ENCODE peak calls at places on chromosomes 11 and 22, in eight cellular contexts. One of them, this sample, is unnamed.

GRCh38 chr11:65552413-65552951 is 5.7 kb downstream of the LTBP3 start:
- DNase-seq in neural progenitor cell: no peak
- DNase-seq in NB4: no peak
- DNase-seq in pancreas: no peak
- DNase-seq in IMR-90: no peak
- DNase-seq in fibroblast of the aortic adventitia: no peak
- DNase-seq in brain microvascular endothelial cell: no peak
- DNase-seq in mucosa of descending colon: no peak
- DNase-seq in this sample: no peak

GRCh38 chr11:118522571-118523072 is 4.7 kb upstream of the TTC36 start:
- DNase-seq in neural progenitor cell: peak
- DNase-seq in NB4: peak
- DNase-seq in pancreas: no peak
- DNase-seq in IMR-90: peak
- DNase-seq in fibroblast of the aortic adventitia: peak
- DNase-seq in brain microvascular endothelial cell: peak
- DNase-seq in mucosa of descending colon: no peak
- DNase-seq in this sample: peak

GRCh38 chr11:114162719-114163123 is 103.2 kb downstream of the ZBTB16 start:
- DNase-seq in neural progenitor cell: no peak
- DNase-seq in NB4: no peak
- DNase-seq in pancreas: peak
- DNase-seq in IMR-90: peak
- DNase-seq in fibroblast of the aortic adventitia: peak
- DNase-seq in brain microvascular endothelial cell: peak
- DNase-seq in mucosa of descending colon: peak
- DNase-seq in this sample: peak

GRCh38 chr11:116202922-116203321 is 569.9 kb downstream of the BUD13 start:
- DNase-seq in neural progenitor cell: no peak
- DNase-seq in NB4: no peak
- DNase-seq in pancreas: no peak
- DNase-seq in IMR-90: no peak
- DNase-seq in fibroblast of the aortic adventitia: no peak
- DNase-seq in brain microvascular endothelial cell: no peak
- DNase-seq in mucosa of descending colon: no peak
- DNase-seq in this sample: no peak

GRCh38 chr22:18078329-18079041 is 695 bp downstream of the PEX26 start:
- DNase-seq in neural progenitor cell: no peak
- DNase-seq in NB4: peak
- DNase-seq in pancreas: no peak
- DNase-seq in IMR-90: peak
- DNase-seq in fibroblast of the aortic adventitia: peak
- DNase-seq in brain microvascular endothelial cell: no peak
- DNase-seq in mucosa of descending colon: peak
- DNase-seq in this sample: peak

GRCh38 chr22:43014062-43014875 is 680 bp downstream of the PACSIN2 start:
- DNase-seq in neural progenitor cell: peak
- DNase-seq in NB4: peak
- DNase-seq in pancreas: peak
- DNase-seq in IMR-90: no peak
- DNase-seq in fibroblast of the aortic adventitia: peak
- DNase-seq in brain microvascular endothelial cell: no peak
- DNase-seq in mucosa of descending colon: peak
- DNase-seq in this sample: peak

GRCh38 chr11:125165111-125165663 is 636 bp downstream of the PKNOX2 start:
- DNase-seq in neural progenitor cell: peak
- DNase-seq in NB4: peak
- DNase-seq in pancreas: no peak
- DNase-seq in IMR-90: peak
- DNase-seq in fibroblast of the aortic adventitia: peak
- DNase-seq in brain microvascular endothelial cell: no peak
- DNase-seq in mucosa of descending colon: no peak
- DNase-seq in this sample: peak

GRCh38 chr11:46427364-46427763 is 35.8 kb upstream of the CHRM4 start:
- DNase-seq in neural progenitor cell: no peak
- DNase-seq in NB4: peak
- DNase-seq in pancreas: no peak
- DNase-seq in IMR-90: peak
- DNase-seq in fibroblast of the aortic adventitia: no peak
- DNase-seq in brain microvascular endothelial cell: no peak
- DNase-seq in mucosa of descending colon: no peak
- DNase-seq in this sample: no peak

GRCh38 chr22:49807780-49808708 is 19.6 kb downstream of the BRD1 start:
- DNase-seq in neural progenitor cell: no peak
- DNase-seq in NB4: no peak
- DNase-seq in pancreas: no peak
- DNase-seq in IMR-90: no peak
- DNase-seq in fibroblast of the aortic adventitia: peak
- DNase-seq in brain microvascular endothelial cell: no peak
- DNase-seq in mucosa of descending colon: peak
- DNase-seq in this sample: no peak

GRCh38 chr22:23837496-23837859 is 1.3 kb downstream of the DERL3 start:
- DNase-seq in neural progenitor cell: no peak
- DNase-seq in NB4: no peak
- DNase-seq in pancreas: peak
- DNase-seq in IMR-90: no peak
- DNase-seq in fibroblast of the aortic adventitia: no peak
- DNase-seq in brain microvascular endothelial cell: no peak
- DNase-seq in mucosa of descending colon: peak
- DNase-seq in this sample: no peak

GRCh38 chr11:69472766-69473519 is 8.5 kb upstream of the LINC01488 start:
- DNase-seq in neural progenitor cell: no peak
- DNase-seq in NB4: peak
- DNase-seq in pancreas: no peak
- DNase-seq in IMR-90: no peak
- DNase-seq in fibroblast of the aortic adventitia: no peak
- DNase-seq in brain microvascular endothelial cell: no peak
- DNase-seq in mucosa of descending colon: no peak
- DNase-seq in this sample: no peak

GRCh38 chr11:111582881-111583280 is 19.4 kb upstream of the SIK2 start:
- DNase-seq in neural progenitor cell: no peak
- DNase-seq in NB4: no peak
- DNase-seq in pancreas: no peak
- DNase-seq in IMR-90: peak
- DNase-seq in fibroblast of the aortic adventitia: no peak
- DNase-seq in brain microvascular endothelial cell: no peak
- DNase-seq in mucosa of descending colon: no peak
- DNase-seq in this sample: no peak

GRCh38 chr22:36860438-36860820 is 377 bp upstream of the NCF4 start:
- DNase-seq in neural progenitor cell: no peak
- DNase-seq in NB4: no peak
- DNase-seq in pancreas: no peak
- DNase-seq in IMR-90: no peak
- DNase-seq in fibroblast of the aortic adventitia: no peak
- DNase-seq in brain microvascular endothelial cell: no peak
- DNase-seq in mucosa of descending colon: no peak
- DNase-seq in this sample: no peak

GRCh38 chr22:36858966-36859365 is 1.8 kb upstream of the NCF4 start:
- DNase-seq in neural progenitor cell: no peak
- DNase-seq in NB4: no peak
- DNase-seq in pancreas: no peak
- DNase-seq in IMR-90: no peak
- DNase-seq in fibroblast of the aortic adventitia: no peak
- DNase-seq in brain microvascular endothelial cell: no peak
- DNase-seq in mucosa of descending colon: no peak
- DNase-seq in this sample: no peak

GRCh38 chr22:36862251-36863242 is 1.7 kb downstream of the NCF4 start:
- DNase-seq in neural progenitor cell: no peak
- DNase-seq in NB4: peak
- DNase-seq in pancreas: peak
- DNase-seq in IMR-90: no peak
- DNase-seq in fibroblast of the aortic adventitia: no peak
- DNase-seq in brain microvascular endothelial cell: no peak
- DNase-seq in mucosa of descending colon: peak
- DNase-seq in this sample: no peak

GRCh38 chr22:36860017-36860416 is 789 bp upstream of the NCF4 start:
- DNase-seq in neural progenitor cell: no peak
- DNase-seq in NB4: no peak
- DNase-seq in pancreas: no peak
- DNase-seq in IMR-90: no peak
- DNase-seq in fibroblast of the aortic adventitia: no peak
- DNase-seq in brain microvascular endothelial cell: no peak
- DNase-seq in mucosa of descending colon: no peak
- DNase-seq in this sample: no peak

GRCh38 chr22:36860821-36861659 is at the start of gene NCF4:
- DNase-seq in neural progenitor cell: no peak
- DNase-seq in NB4: peak
- DNase-seq in pancreas: peak
- DNase-seq in IMR-90: no peak
- DNase-seq in fibroblast of the aortic adventitia: no peak
- DNase-seq in brain microvascular endothelial cell: no peak
- DNase-seq in mucosa of descending colon: peak
- DNase-seq in this sample: no peak
- H3K4me3 ChIP-seq in neural progenitor cell: no peak
- H3K4me3 ChIP-seq in NB4: peak
- H3K4me3 ChIP-seq in pancreas: no peak
- H3K4me3 ChIP-seq in IMR-90: no peak
- H3K4me3 ChIP-seq in fibroblast of the aortic adventitia: no peak
- H3K4me3 ChIP-seq in brain microvascular endothelial cell: no peak
- H3K4me3 ChIP-seq in mucosa of descending colon: no peak
- H3K4me3 ChIP-seq in this sample: no peak

DNA sequence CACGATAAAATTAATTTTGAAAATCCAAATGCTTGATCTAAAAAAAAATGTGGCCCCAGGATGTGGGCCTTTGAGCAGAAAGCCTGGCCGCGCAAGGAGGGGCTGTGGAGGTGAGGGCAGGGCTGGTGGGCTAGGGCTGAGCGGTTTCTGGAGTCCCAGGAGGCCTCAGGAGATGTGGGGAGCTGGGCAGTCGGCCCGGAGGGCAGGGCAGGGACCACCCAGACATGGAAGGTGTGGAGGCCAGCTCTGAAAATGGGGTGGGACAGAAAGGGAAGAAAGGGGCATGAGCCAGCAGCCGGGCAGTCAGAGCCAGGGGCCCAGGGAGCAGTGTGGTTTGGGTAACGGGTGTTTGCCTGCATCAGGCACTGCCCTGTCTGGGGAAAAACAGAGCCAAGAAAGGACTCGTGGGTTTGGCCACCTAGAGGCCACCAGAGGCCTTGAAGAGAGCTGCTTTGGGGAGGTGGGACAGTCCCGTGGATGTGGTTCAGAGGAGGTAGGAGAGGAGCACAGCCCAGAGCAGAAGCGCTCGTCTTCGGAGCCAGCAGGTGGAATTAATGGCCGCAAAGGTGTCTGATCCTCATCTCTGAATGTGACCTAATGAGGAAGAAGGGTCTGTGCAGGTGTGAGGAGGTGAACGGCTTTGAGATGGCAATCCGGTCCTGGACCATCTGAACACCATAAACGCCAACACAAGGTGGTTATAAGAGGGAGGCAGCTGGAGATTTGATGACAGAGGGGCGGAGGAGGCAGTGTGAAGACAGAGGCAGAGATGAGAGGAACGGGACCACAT is 50.2 kb downstream of the IGF2 start:
- DNase-seq in neural progenitor cell: no peak
- DNase-seq in NB4: peak
- DNase-seq in pancreas: no peak
- DNase-seq in IMR-90: no peak
- DNase-seq in fibroblast of the aortic adventitia: no peak
- DNase-seq in brain microvascular endothelial cell: no peak
- DNase-seq in mucosa of descending colon: peak
- DNase-seq in this sample: no peak
- TF ChIP-seq CTCF in neural progenitor cell: peak
- TF ChIP-seq CTCF in NB4: peak
- TF ChIP-seq CTCF in pancreas: no peak
- TF ChIP-seq CTCF in IMR-90: no peak
- TF ChIP-seq CTCF in fibroblast of the aortic adventitia: peak
- TF ChIP-seq CTCF in brain microvascular endothelial cell: peak
- TF ChIP-seq CTCF in mucosa of descending colon: no peak
- TF ChIP-seq CTCF in this sample: no peak

GRCh38 chr11:1749787-1750351 is 526 bp downstream of the IFITM10 start:
- DNase-seq in neural progenitor cell: no peak
- DNase-seq in NB4: peak
- DNase-seq in pancreas: no peak
- DNase-seq in IMR-90: peak
- DNase-seq in fibroblast of the aortic adventitia: peak
- DNase-seq in brain microvascular endothelial cell: peak
- DNase-seq in mucosa of descending colon: no peak
- DNase-seq in this sample: peak
- H3K4me3 ChIP-seq in neural progenitor cell: no peak
- H3K4me3 ChIP-seq in NB4: no peak
- H3K4me3 ChIP-seq in pancreas: no peak
- H3K4me3 ChIP-seq in IMR-90: no peak
- H3K4me3 ChIP-seq in fibroblast of the aortic adventitia: peak
- H3K4me3 ChIP-seq in brain microvascular endothelial cell: peak
- H3K4me3 ChIP-seq in mucosa of descending colon: no peak
- H3K4me3 ChIP-seq in this sample: peak

DNA sequence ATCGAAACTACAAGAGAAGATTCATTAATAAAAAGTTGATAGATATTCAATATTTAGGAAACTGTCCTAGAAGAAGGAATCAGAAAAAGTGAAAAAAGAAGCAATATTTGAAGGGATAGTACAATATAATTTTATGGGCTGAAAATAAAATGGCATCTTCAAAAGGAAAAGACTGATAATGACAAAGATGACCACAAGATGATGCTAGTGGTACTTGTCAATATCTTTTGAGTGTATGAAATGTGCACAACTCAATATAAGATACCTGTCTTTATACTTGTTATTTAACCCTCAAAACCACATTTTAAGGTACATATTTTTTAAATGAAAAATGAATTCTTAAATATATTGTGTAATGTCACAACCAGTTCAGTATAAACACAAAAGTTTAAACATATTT is 1059.6 kb upstream of the RAG2 start:
- DNase-seq in neural progenitor cell: no peak
- DNase-seq in NB4: peak
- DNase-seq in pancreas: no peak
- DNase-seq in IMR-90: peak
- DNase-seq in fibroblast of the aortic adventitia: peak
- DNase-seq in brain microvascular endothelial cell: no peak
- DNase-seq in mucosa of descending colon: no peak
- DNase-seq in this sample: peak
- TF ChIP-seq CTCF in neural progenitor cell: peak
- TF ChIP-seq CTCF in NB4: peak
- TF ChIP-seq CTCF in pancreas: no peak
- TF ChIP-seq CTCF in IMR-90: peak
- TF ChIP-seq CTCF in fibroblast of the aortic adventitia: peak
- TF ChIP-seq CTCF in brain microvascular endothelial cell: peak
- TF ChIP-seq CTCF in mucosa of descending colon: no peak
- TF ChIP-seq CTCF in this sample: peak

DNA sequence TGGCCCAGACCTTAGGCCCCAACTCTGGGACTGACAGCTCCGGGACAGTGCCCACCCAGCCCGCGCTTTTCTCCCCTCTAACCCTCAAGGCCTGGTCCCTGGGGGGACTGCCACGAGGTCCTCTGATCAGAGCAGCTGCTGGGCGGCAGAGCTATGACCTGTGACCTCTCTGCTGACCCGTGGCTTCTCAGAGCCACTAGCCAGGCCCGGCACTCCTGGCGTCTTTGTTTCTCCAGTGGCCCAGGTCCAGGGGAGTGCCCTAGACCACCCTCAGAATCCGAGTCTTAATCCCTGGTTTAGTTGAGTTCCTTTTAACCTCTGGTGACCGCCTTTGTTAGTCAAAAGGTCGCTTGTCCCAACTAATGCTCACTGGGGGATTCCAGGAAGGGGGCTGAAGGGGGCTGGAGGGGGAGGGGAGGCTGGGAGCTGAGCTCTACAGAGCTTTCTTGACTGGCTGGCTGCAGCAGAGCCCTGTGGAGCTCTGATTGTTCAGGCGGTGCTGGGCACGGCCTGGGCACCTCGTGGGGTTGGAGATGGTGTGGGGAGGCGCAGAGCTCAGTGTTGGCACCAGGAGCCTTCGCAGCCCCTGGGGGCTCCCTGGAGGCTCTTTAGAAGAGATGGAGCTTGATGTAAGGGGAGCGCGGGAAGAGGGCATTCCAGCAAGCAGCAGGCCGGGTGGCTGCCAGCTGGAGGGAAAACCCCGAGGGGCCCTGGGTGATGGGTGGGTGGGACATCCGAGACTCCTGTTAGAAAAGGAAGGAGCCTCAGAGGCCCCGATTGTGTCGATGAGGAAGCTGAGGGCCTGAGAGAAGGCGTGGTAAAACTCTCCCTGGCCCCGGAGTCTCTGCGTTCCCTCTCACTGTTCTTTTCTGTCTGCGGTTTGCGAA is 1.4 kb downstream of the FBLN1 start:
- DNase-seq in neural progenitor cell: peak
- DNase-seq in NB4: peak
- DNase-seq in pancreas: no peak
- DNase-seq in IMR-90: peak
- DNase-seq in fibroblast of the aortic adventitia: peak
- DNase-seq in brain microvascular endothelial cell: peak
- DNase-seq in mucosa of descending colon: no peak
- DNase-seq in this sample: peak
- H3K4me3 ChIP-seq in neural progenitor cell: peak
- H3K4me3 ChIP-seq in NB4: no peak
- H3K4me3 ChIP-seq in pancreas: no peak
- H3K4me3 ChIP-seq in IMR-90: peak
- H3K4me3 ChIP-seq in fibroblast of the aortic adventitia: peak
- H3K4me3 ChIP-seq in brain microvascular endothelial cell: peak
- H3K4me3 ChIP-seq in mucosa of descending colon: no peak
- H3K4me3 ChIP-seq in this sample: peak

This sample was measured in fibroblast of mammary gland.